ENCODE peak calls at places on chromosomes 2 and 18, in four cellular contexts. X is K562, Z is SK-N-SH, T is HepG2. I is an unnamed sample.
A peak's percentile ranks its signal among the peaks of the same experiment; 100 is the strongest.

GRCh38 chr2:148065936-148066335 is 45.0 kb downstream of the MBD5 start:
- DNase-seq in Z (no peak), T (no peak), X (peak; percentile 25), I (no peak)

GRCh38 chr2:214810670-214811069 is 1.2 kb upstream of the BARD1 start:
- DNase-seq in T (no peak), X (peak; percentile 27), Z (no peak), I (no peak)

GRCh38 chr2:239370876-239371725 is 29.7 kb downstream of the HDAC4 start:
- DNase-seq in T (no peak), X (no peak), Z (no peak), I (no peak)

GRCh38 chr2:126973745-126974144 is 75.1 kb downstream of the TEX51 start:
- DNase-seq in T (no peak), Z (no peak), X (no peak), I (no peak)

GRCh38 chr2:23554054-23554697 is 169.2 kb downstream of the KLHL29 start:
- DNase-seq in T (no peak), Z (no peak), X (no peak), I (no peak)

GRCh38 chr2:10654069-10654468 is 35.7 kb downstream of the NOL10 start:
- DNase-seq in T (no peak), Z (no peak), X (no peak), I (no peak)

GRCh38 chr2:119431155-119431975 is at the start of gene TMEM37:
- DNase-seq in Z (peak; percentile 85), T (peak; percentile 79), X (peak; percentile 91), I (peak; percentile 90)

GRCh38 chr2:196565106-196565505 is 74.4 kb upstream of the CCDC150 start:
- DNase-seq in T (no peak), X (no peak), Z (no peak), I (no peak)

GRCh38 chr18:67864677-67865340 is 348.3 kb upstream of the DSEL start:
- DNase-seq in X (no peak), T (no peak), Z (no peak), I (no peak)

GRCh38 chr2:120602251-120602650 is 133.4 kb upstream of the GLI2 start:
- DNase-seq in T (no peak), X (no peak), Z (no peak), I (no peak)

DNA sequence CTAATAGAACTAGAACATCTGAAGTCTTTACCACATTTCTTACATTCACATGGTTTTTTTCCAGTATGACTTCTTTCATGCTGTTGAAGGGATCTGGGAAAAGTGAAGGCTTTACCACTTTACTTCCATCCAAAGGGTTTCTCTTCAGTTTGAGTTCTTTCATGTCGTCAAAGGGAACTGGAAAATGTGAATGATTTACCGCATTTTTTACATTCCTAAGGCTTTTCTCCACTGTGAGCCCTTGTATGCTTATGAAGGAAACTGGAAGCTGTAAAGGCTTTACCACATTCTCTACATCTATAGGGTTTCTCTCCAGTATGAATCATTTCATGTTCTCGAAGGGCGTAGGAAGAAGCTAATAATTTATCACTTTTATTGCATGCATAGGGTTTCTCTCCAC is 46.7 kb downstream of the NBEAL1 start:
- DNase-seq in T (peak; percentile 70), Z (no peak), X (no peak), I (no peak)
- TF ChIP-seq NFIC in T (no peak), Z (no peak), X (no peak), I (no peak)

GRCh38 chr2:216001612-216002215 is 11.6 kb downstream of the MREG start:
- DNase-seq in T (no peak), Z (no peak), X (no peak), I (no peak)
- TF ChIP-seq NFIC in T (no peak), Z (no peak), X (no peak), I (peak; percentile 46)

DNA sequence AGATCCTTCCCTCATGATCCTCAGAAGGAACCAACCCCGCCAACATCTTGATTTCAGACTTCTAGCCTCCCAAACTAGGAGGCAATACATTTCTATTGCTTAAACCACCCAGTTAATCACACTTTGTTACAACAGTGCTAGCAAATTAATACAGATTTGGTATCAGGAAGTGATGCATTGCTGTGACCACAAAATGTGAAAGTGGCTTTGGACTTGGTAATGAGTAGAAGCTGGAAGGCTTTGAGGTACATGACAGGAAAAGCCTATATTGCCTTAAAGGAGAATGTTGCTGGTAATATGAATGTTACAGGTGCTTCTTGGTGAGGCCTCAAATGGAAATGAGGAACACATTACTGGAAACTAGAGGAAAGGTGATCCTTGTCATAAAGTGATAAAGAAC is 260.3 kb downstream of the SATB2 start:
- DNase-seq in Z (no peak), T (no peak), X (no peak), I (peak; percentile 19)
- TF ChIP-seq NFIC in Z (no peak), T (no peak), X (no peak), I (no peak)

GRCh38 chr2:220504890-220505564 is 877.6 kb downstream of the SLC4A3 start:
- DNase-seq in T (peak; percentile 3), X (no peak), Z (no peak), I (no peak)
- TF ChIP-seq NFIC in T (no peak), X (no peak), Z (no peak), I (no peak)

DNA sequence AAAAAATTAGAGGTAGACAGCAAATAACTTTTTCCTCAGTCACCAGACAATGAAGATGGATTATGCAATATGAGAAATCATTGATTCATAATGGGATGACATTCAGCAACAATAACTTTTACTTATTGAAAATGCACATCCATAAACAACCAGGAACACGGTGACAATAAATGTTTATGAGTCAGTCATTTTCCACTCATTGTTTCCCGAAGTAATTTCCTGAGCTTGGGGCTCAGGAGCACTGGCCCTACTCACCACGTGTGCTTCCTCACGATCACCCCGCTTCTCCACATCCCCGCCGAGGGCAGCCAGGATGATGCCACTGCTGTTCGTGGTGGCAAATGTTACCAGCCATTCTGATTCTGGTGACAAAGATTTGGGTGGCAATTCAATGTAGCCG is 156.3 kb downstream of the LAMA1 start:
- DNase-seq in Z (no peak), T (no peak), X (no peak), I (no peak)
- TF ChIP-seq NFIC in Z (no peak), T (no peak), X (no peak), I (no peak)

GRCh38 chr18:52082250-52082649 is 257.7 kb upstream of the DCC start:
- DNase-seq in Z (no peak), X (no peak), T (peak; percentile 7), I (no peak)

DNA sequence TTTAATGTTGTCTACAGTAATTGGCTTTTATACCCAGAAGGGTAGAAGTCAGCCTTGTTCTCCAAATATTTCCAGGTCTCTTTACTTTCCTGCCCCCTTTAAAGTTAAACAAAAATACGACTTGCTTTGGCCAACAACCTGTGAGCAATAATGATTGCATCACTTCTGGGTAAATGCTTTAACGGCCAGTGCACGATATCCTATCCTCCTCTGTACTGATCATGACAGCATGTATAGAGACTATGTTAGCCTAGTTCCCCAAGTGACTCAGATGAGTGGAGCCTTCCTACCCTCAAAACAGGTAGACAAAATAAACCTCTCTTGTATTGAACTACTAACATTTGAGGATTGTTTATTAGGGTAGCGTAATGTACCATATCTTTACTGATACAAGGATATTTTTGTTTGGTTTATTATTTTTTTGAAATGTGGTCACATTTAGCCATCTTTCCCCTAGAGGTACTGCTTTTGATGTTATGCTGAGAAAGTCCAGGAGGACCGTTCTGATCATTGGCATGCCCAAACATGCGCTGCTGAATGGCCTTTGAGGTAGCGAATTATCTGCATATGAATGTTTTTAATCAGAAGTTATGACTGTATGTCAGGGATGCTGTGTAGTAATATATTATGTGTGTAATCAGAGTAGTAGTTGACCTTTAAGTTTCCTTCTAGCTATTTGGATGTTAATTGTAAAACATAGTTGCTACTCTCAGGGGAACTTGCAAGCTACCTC is 262.6 kb upstream of the DCC start:
- DNase-seq in Z (no peak), X (no peak), T (no peak), I (no peak)
- TF ChIP-seq NFIC in Z (no peak), X (no peak), T (no peak), I (no peak)

DNA sequence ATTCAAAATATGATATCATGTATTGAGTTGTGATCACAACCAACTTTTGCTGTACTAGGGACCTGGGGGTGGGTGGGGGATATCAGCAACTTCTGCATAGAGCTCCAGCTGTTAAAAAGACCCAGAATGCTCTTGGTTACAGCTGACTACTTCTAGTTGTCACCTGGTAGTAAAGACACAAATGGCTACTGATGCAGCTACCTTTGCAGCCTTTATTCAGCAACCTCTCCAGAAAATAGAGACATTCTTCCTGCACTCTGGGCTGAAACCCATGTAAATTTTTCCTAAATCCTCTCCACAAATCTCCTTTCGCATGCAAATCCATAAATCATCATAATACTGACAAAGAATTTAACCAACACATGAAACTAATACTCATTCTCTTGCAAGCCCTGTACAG is 238.3 kb downstream of the TCF4 start:
- DNase-seq in X (no peak), Z (no peak), T (no peak), I (no peak)
- TF ChIP-seq NFIC in X (no peak), Z (no peak), T (no peak), I (no peak)

GRCh38 chr2:203606051-203606450 is 71.0 kb upstream of the RAPH1 start:
- DNase-seq in X (no peak), Z (no peak), T (no peak), I (no peak)
- TF ChIP-seq NFIC in X (no peak), Z (no peak), T (no peak), I (no peak)